ENCODE peak calls at places on chromosomes 3 and 15, in five cellular contexts. H, Y, Z, G and T are unnamed samples.

GRCh38 chr15:70299931-70300858 is 202.5 kb upstream of the TLE3 start:
- DNase-seq in H (no peak), Y (no peak), Z (no peak), G (no peak), T (no peak)

GRCh38 chr15:69955240-69955894 is 142.3 kb downstream of the TLE3 start:
- DNase-seq in H (no peak), Y (no peak), Z (no peak), G (no peak), T (no peak)

GRCh38 chr3:135229018-135229495 is 434.0 kb downstream of the EPHB1 start:
- DNase-seq in H (peak), Y (no peak), Z (no peak), G (no peak), T (no peak)

GRCh38 chr3:66582721-66583141 is 81.9 kb upstream of the LRIG1 start:
- DNase-seq in H (peak), Y (no peak), Z (no peak), G (peak), T (peak)

GRCh38 chr15:58135511-58136174 is 2.5 kb upstream of the AQP9 start:
- DNase-seq in H (no peak), Y (no peak), Z (no peak), G (no peak), T (peak)

GRCh38 chr15:25909325-25909724 is 46.2 kb upstream of the ATP10A start:
- DNase-seq in H (no peak), Y (no peak), Z (no peak), G (no peak), T (no peak)

GRCh38 chr3:45950131-45950530 is 6.9 kb downstream of the CXCR6 start:
- DNase-seq in H (no peak), Y (no peak), Z (no peak), G (no peak), T (no peak)

GRCh38 chr15:75902129-75902557 is 1.5 kb upstream of the FBXO22 start:
- DNase-seq in H (peak), Y (no peak), Z (no peak), G (peak), T (no peak)

GRCh38 chr3:66487475-66487874 is 13.3 kb downstream of the LRIG1 start:
- DNase-seq in H (no peak), Y (no peak), Z (no peak), G (peak), T (peak)

GRCh38 chr15:60407406-60407805 is 9.6 kb upstream of the ANXA2 start:
- DNase-seq in H (no peak), Y (no peak), Z (no peak), G (peak), T (peak)

GRCh38 chr3:150721285-150722130 is 17.8 kb upstream of the ERICH6 start:
- DNase-seq in H (no peak), Y (no peak), Z (peak), G (peak), T (peak)

GRCh38 chr3:14374444-14374883 is 27.9 kb upstream of the SLC6A6 start:
- DNase-seq in H (peak), Y (no peak), Z (no peak), G (no peak), T (no peak)

GRCh38 chr3:133996251-133996661 is 33.5 kb downstream of the SLCO2A1 start:
- DNase-seq in H (no peak), Y (no peak), Z (no peak), G (peak), T (no peak)

GRCh38 chr15:83845230-83845629 is 191.3 kb downstream of the ADAMTSL3 start:
- DNase-seq in H (no peak), Y (no peak), Z (no peak), G (peak), T (peak)

GRCh38 chr3:185488465-185488864 is 10.4 kb downstream of the TMEM41A start:
- DNase-seq in H (no peak), Y (no peak), Z (no peak), G (no peak), T (no peak)

GRCh38 chr3:42505203-42505848 is 2.9 kb downstream of the VIPR1 start:
- DNase-seq in H (peak), Y (peak), Z (no peak), G (no peak), T (no peak)

GRCh38 chr3:32960404-32961160 is 9.1 kb downstream of the CCR4 start:
- DNase-seq in H (no peak), Y (no peak), Z (no peak), G (no peak), T (no peak)

DNA sequence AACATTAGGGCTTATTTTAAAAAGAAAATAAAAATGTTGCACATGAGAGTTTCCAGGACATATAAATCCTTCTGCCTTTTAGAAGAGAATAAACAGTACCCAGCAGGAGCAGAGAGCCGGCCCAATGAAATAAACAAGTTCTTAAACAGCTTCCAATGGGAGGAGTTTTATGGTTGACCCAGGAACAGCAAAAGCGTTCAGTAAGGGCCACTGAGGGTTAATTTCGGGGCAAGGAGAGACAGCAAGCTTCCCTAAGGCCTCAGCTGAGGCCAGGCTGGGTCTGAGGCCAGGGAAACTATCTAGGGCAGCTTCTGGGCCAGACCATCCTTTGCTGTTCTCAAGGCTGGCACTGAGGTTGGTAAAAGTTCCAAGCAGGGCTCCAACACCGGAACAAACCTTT is 3.4 kb downstream of the PDZRN3 start:
- DNase-seq in H (no peak), Y (peak), Z (no peak), G (peak), T (no peak)
- H3K4me3 ChIP-seq in H (no peak), Y (peak), Z (no peak), G (peak), T (peak)

DNA sequence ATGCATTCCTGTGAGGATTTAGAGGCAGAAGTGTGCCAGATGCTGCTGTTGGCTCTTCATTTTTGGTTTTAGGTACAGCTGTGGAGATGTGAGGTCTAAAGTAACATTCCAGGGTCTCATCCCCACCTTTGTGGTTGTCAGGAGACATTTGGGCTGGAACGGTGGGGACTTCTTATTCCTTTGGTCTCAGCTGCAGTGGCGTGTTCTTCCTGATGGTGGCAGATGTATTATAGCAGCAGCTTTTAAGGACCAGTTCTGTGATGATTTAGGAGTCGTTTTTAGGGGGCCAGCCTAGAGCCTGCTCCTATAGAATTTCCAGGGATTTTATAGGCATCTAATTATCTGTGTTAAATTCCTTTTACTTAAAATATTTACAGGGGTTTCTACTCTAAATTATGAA is 221.0 kb upstream of the EOMES start:
- DNase-seq in H (peak), Y (peak), Z (peak), G (peak), T (peak)
- TF ChIP-seq CTCF in H (peak), Y (no peak), Z (peak), G (peak), T (peak)

GRCh38 chr15:44692659-44693058 is 18.5 kb downstream of the PATL2 start:
- DNase-seq in H (no peak), Y (no peak), Z (no peak), G (no peak), T (no peak)

GRCh38 chr15:44698651-44699050 is 12.5 kb downstream of the PATL2 start:
- DNase-seq in H (no peak), Y (no peak), Z (no peak), G (no peak), T (no peak)

GRCh38 chr15:44695274-44695673 is 15.8 kb downstream of the PATL2 start:
- DNase-seq in H (peak), Y (no peak), Z (no peak), G (no peak), T (no peak)

GRCh38 chr15:44694416-44694815 is 16.7 kb downstream of the PATL2 start:
- DNase-seq in H (no peak), Y (no peak), Z (no peak), G (no peak), T (no peak)

DNA sequence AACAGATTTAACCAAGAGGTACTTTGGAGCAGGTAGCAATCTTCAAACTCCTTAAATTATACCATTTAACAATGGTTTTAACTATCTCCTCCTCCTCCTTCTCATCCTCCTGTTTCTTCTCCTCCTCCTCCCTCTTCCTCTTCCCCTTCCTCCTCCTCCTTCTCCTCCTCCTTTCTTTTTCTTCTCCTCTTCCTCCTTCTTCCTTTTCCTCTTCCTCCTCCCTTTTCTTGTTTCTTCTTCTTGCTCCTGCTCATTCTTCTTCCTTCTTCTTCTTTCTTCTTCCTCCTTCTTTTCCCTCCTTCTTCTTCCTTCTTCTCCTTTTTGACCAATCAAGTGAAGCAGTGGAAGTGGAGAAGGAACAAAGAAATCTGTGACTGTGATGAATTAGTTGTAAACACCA is 14.1 kb downstream of the PATL2 start:
- DNase-seq in H (no peak), Y (no peak), Z (no peak), G (no peak), T (no peak)
- H3K4me3 ChIP-seq in H (no peak), Y (no peak), Z (no peak), G (no peak), T (no peak)

GRCh38 chr3:179882322-179882721 is 154.4 kb downstream of the PEX5L start:
- DNase-seq in H (no peak), Y (no peak), Z (no peak), G (peak), T (no peak)

GRCh38 chr3:179880868-179881267 is 155.9 kb downstream of the PEX5L start:
- DNase-seq in H (no peak), Y (no peak), Z (no peak), G (no peak), T (no peak)

GRCh38 chr3:179887566-179887965 is 149.2 kb downstream of the PEX5L start:
- DNase-seq in H (no peak), Y (no peak), Z (no peak), G (no peak), T (no peak)

GRCh38 chr3:179885950-179886349 is 150.8 kb downstream of the PEX5L start:
- DNase-seq in H (no peak), Y (no peak), Z (no peak), G (no peak), T (no peak)

DNA sequence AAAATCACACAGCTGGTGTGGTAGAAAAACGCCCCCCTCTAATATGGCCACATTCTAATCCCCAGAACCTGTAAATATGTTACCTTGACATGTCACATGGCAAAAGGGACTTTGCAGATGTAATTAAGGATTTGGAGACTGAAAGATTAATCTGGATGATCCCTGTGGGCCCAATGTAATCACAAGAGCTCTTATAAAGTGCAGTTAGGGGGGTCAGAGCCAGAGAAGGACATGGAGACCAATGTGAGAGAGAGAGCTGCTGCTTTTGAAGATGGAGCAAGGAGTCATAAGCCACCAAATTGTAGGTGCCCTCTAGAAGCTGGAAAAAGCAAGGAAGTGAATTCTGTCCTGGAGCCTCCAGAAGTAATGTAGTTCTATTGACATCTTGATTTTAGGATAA is 152.6 kb downstream of the PEX5L start:
- DNase-seq in H (peak), Y (no peak), Z (no peak), G (no peak), T (no peak)
- TF ChIP-seq CTCF in H (no peak), Y (no peak), Z (no peak), G (no peak), T (no peak)

GRCh38 chr15:88637436-88637835 is 1.4 kb upstream of the ISG20 start:
- DNase-seq in H (no peak), Y (no peak), Z (no peak), G (no peak), T (no peak)
- H3K4me3 ChIP-seq in H (no peak), Y (no peak), Z (peak), G (no peak), T (no peak)

GRCh38 chr3:143895805-143896204 is 47.5 kb upstream of the SLC9A9 start:
- DNase-seq in H (no peak), Y (no peak), Z (no peak), G (peak), T (peak)

GRCh38 chr3:143897558-143898305 is 49.5 kb upstream of the SLC9A9 start:
- DNase-seq in H (no peak), Y (no peak), Z (no peak), G (peak), T (peak)

GRCh38 chr3:143901105-143901504 is 52.8 kb upstream of the SLC9A9 start:
- DNase-seq in H (no peak), Y (no peak), Z (no peak), G (peak), T (peak)

DNA sequence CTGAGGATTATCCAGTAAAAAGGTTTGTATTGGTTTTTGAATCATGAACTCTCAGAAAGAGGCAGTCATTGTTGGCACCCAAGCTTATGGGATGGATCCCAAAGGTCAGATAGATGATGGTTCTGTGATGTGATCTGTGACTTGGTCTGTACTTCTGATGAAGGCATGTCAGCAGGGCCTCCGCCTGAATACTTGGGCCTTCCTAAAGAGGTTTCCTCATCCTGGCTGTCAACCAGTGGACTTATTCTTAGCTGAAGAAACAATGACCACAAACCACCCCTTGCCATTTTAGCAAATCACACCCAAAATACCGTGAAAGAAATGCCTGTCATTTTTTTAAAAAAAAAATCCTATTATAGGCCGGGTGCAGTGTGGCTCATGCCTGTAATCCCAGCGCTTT is 48.2 kb upstream of the SLC9A9 start:
- DNase-seq in H (no peak), Y (no peak), Z (no peak), G (no peak), T (peak)
- TF ChIP-seq CTCF in H (no peak), Y (no peak), Z (no peak), G (no peak), T (no peak)

GRCh38 chr3:49906004-49906860 is 2.6 kb upstream of the MST1R start:
- DNase-seq in H (peak), Y (peak), Z (peak), G (peak), T (peak)
- H3K4me3 ChIP-seq in H (no peak), Y (peak), Z (peak), G (peak), T (no peak)

GRCh38 chr3:53711387-53711786 is 134.8 kb downstream of the CHDH start:
- DNase-seq in H (no peak), Y (no peak), Z (no peak), G (no peak), T (no peak)

GRCh38 chr3:53708001-53708621 is 138.1 kb downstream of the CHDH start:
- DNase-seq in H (no peak), Y (no peak), Z (no peak), G (no peak), T (no peak)

GRCh38 chr3:53709256-53709655 is 137.0 kb downstream of the CHDH start:
- DNase-seq in H (no peak), Y (no peak), Z (no peak), G (no peak), T (no peak)

GRCh38 chr3:53712817-53713388 is 133.3 kb downstream of the CHDH start:
- DNase-seq in H (no peak), Y (no peak), Z (no peak), G (no peak), T (no peak)

GRCh38 chr3:53709856-53710674 is 136.2 kb downstream of the CHDH start:
- DNase-seq in H (peak), Y (peak), Z (peak), G (peak), T (peak)
- TF ChIP-seq CTCF in H (peak), Y (peak), Z (peak), G (peak), T (peak)

DNA sequence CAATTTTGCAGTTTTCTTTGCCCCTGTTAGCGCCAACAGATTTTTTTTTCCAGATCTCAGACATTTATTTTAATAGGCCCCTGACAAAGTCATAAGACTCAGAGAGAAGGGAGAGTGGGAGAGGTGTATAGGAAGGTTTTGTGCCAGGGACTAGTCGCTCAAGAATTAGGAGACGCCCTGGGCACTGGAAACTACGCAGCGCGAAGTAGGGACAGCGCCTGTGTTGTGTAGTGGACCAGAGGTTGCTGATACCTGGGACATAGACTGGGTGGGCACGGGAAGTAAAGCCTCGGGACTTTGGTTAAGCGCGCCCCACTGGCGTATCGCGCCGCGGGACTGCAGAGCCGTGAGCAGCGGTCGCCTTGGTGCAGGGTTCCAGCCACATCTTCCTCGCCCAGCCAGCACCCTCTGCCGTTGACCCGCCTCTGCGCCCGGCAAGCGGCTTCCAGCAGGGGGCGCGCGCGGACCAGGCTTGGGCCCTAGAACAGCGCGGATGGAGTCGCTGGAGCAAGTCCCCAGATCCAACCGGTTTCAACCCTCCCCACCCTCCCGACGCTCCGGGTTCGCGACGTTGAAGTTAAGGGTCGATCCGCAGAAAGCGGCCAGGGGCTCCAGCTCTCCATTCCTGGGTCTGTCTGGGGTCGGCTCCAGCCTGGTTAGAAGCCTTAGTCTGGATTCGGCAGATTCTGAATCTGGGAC is 3.0 kb upstream of the ISLR2 start:
- DNase-seq in H (peak), Y (peak), Z (peak), G (peak), T (peak)
- H3K4me3 ChIP-seq in H (peak), Y (no peak), Z (no peak), G (peak), T (peak)

DNA sequence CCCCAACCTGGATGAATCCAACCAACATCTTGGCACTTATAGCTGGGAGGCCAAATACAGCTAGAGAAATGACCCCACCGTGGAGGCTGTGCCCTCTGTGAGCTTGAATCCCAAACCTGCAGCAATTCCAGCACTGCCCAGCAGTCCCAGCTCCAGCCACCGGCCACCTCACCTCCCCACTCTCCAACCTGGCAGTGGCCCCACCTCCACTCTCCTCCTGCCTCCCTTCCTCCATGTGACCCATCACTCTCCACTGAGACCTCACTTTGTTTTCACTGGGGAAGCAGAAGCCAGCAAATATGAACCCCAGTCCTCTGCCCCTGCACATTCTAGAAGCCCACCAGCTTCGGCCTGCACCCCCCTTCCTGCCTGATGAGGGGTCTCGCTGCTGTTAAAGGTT is 79.7 kb upstream of the LINGO1 start:
- DNase-seq in H (no peak), Y (no peak), Z (no peak), G (no peak), T (no peak)
- TF ChIP-seq CTCF in H (no peak), Y (no peak), Z (no peak), G (no peak), T (no peak)